ENCODE peak calls at places on chromosomes 11 and 22, in eight cellular contexts. G, K, R, W, N, O, Q and X are unnamed samples.

GRCh38 chr11:27215471-27216267 is 147.3 kb downstream of the CCDC34 start:
- DNase-seq in W (no peak), Q (peak; percentile 60), N (peak; percentile 48), R (no peak), G (peak; percentile 64), K (no peak), O (no peak), X (peak; percentile 56)

GRCh38 chr11:9616042-9616640 is 42.7 kb downstream of the WEE1 start:
- DNase-seq in R (no peak), G (no peak), N (no peak), K (no peak), Q (no peak), W (no peak), O (no peak), X (no peak)

GRCh38 chr11:119433369-119433749 is 10.4 kb upstream of the THY1 start:
- DNase-seq in O (no peak), Q (no peak), K (peak; percentile 69), W (no peak), N (no peak), R (no peak), G (peak; percentile 51), X (no peak)

GRCh38 chr11:19938051-19938856 is 222.0 kb downstream of the DBX1 start:
- DNase-seq in K (peak; percentile 59), Q (peak; percentile 78), N (peak; percentile 60), R (peak; percentile 77), O (peak; percentile 19), G (no peak), W (no peak), X (peak; percentile 57)

GRCh38 chr11:31844351-31844750 is 33.2 kb upstream of the PAX6 start:
- DNase-seq in N (no peak), K (no peak), G (no peak), O (no peak), Q (no peak), W (no peak), R (no peak), X (no peak)

GRCh38 chr11:13233173-13233572 is 44.4 kb upstream of the BMAL1 start:
- DNase-seq in N (no peak), G (no peak), Q (no peak), O (no peak), R (no peak), W (no peak), K (no peak), X (no peak)

GRCh38 chr22:36775589-36775965 is 342 bp downstream of the IFT27 start:
- DNase-seq in G (no peak), R (peak; percentile 40), K (no peak), Q (peak; percentile 51), N (peak; percentile 56), W (peak; percentile 37), O (peak; percentile 36), X (peak; percentile 55)

GRCh38 chr11:130655308-130655707 is 206.9 kb downstream of the ADAMTS15 start:
- DNase-seq in N (no peak), W (no peak), G (no peak), K (no peak), O (no peak), Q (no peak), R (no peak), X (no peak)

GRCh38 chr11:114318361-114318760 is 22.2 kb downstream of the NNMT start:
- DNase-seq in R (no peak), W (no peak), K (no peak), Q (peak; percentile 37), N (no peak), G (no peak), O (no peak), X (no peak)

GRCh38 chr11:105149477-105149876 is 9.9 kb upstream of the CARD18 start:
- DNase-seq in O (no peak), Q (no peak), W (no peak), K (no peak), G (no peak), R (no peak), N (no peak), X (no peak)

GRCh38 chr11:128920651-128921050 is 22.0 kb downstream of the TP53AIP1 start:
- DNase-seq in K (no peak), R (no peak), W (no peak), O (no peak), N (no peak), G (no peak), Q (no peak), X (no peak)

GRCh38 chr22:50018608-50019291 is 6.2 kb upstream of the IL17REL start:
- DNase-seq in O (no peak), Q (peak; percentile 57), G (no peak), K (no peak), R (no peak), N (no peak), W (no peak), X (no peak)

GRCh38 chr11:77130763-77131513 is 2.9 kb downstream of the MYO7A start:
- DNase-seq in N (peak; percentile 89), Q (peak; percentile 45), R (no peak), O (no peak), K (peak; percentile 42), W (no peak), G (peak; percentile 62), X (peak; percentile 87)

GRCh38 chr22:32684148-32684821 is 117.2 kb upstream of the TIMP3 start:
- DNase-seq in K (no peak), O (no peak), N (no peak), Q (no peak), G (no peak), R (no peak), W (no peak), X (no peak)

GRCh38 chr11:6647282-6647679 is 8.3 kb downstream of the DCHS1 start:
- DNase-seq in O (no peak), Q (peak; percentile 54), N (peak; percentile 81), K (peak; percentile 43), W (no peak), R (no peak), G (no peak), X (peak; percentile 73)

GRCh38 chr11:6319879-6320410 is 356 bp downstream of the CAVIN3 start:
- DNase-seq in G (no peak), R (no peak), K (peak; percentile 95), N (peak; percentile 94), W (no peak), Q (peak; percentile 85), O (no peak), X (peak; percentile 95)

GRCh38 chr11:111417766-111418435 is 38.8 kb upstream of the POU2AF1 start:
- DNase-seq in R (no peak), W (no peak), G (no peak), Q (peak; percentile 3), K (no peak), N (peak; percentile 62), O (peak; percentile 51), X (peak; percentile 66)

GRCh38 chr11:82775736-82776346 is 42.2 kb upstream of the FAM181B start:
- DNase-seq in K (peak; percentile 21), W (peak; percentile 6), R (peak; percentile 81), N (no peak), O (peak; percentile 1), Q (peak; percentile 66), G (peak; percentile 60), X (no peak)

GRCh38 chr22:26429458-26430238 is 588 bp downstream of the ASPHD2 start:
- DNase-seq in W (peak; percentile 4), R (no peak), O (no peak), G (no peak), K (no peak), N (no peak), Q (no peak), X (no peak)

GRCh38 chr22:41534219-41534618 is 10.1 kb downstream of the POLR3H start:
- DNase-seq in R (no peak), Q (no peak), G (no peak), K (no peak), W (no peak), O (no peak), N (no peak), X (no peak)

GRCh38 chr22:39446239-39446721 is 10.5 kb upstream of the MGAT3 start:
- DNase-seq in N (no peak), G (no peak), W (no peak), R (no peak), K (no peak), Q (no peak), O (peak; percentile 41), X (no peak)

GRCh38 chr11:127308291-127308690 is 307.7 kb upstream of the KIRREL3 start:
- DNase-seq in R (no peak), K (no peak), Q (no peak), N (no peak), W (no peak), G (no peak), O (no peak), X (no peak)

GRCh38 chr11:76234704-76235232 is 28.5 kb upstream of the WNT11 start:
- DNase-seq in O (no peak), K (no peak), N (peak; percentile 68), R (no peak), W (no peak), Q (no peak), G (no peak), X (peak; percentile 74)

GRCh38 chr22:47190276-47190956 is 428.0 kb downstream of the TBC1D22A start:
- DNase-seq in K (no peak), Q (no peak), O (no peak), G (no peak), R (no peak), W (no peak), N (no peak), X (peak; percentile 32)

GRCh38 chr11:118212131-118212725 is 12.6 kb downstream of the JAML start:
- DNase-seq in O (no peak), Q (no peak), G (no peak), R (no peak), N (peak; percentile 49), W (no peak), K (no peak), X (no peak)

GRCh38 chr22:34971456-34971855 is 94.5 kb upstream of the ISX start:
- DNase-seq in Q (no peak), G (no peak), R (no peak), K (no peak), W (no peak), O (no peak), N (no peak), X (no peak)

GRCh38 chr11:2098691-2099522 is 40.3 kb downstream of the IGF2 start:
- DNase-seq in G (no peak), W (no peak), N (peak; percentile 15), R (no peak), K (no peak), O (no peak), Q (no peak), X (peak; percentile 43)

GRCh38 chr11:87072787-87073186 is 35.1 kb downstream of the TMEM135 start:
- DNase-seq in G (no peak), R (no peak), N (no peak), O (no peak), Q (no peak), W (no peak), K (no peak), X (no peak)

GRCh38 chr11:73597340-73597955 is 464 bp downstream of the FAM168A start:
- DNase-seq in G (no peak), N (no peak), K (no peak), O (no peak), R (no peak), Q (peak; percentile 2), W (no peak), X (no peak)

GRCh38 chr22:38327805-38328204 is 10.6 kb upstream of the CSNK1E start:
- DNase-seq in N (no peak), G (no peak), R (no peak), W (no peak), O (no peak), K (peak; percentile 45), Q (no peak), X (no peak)

GRCh38 chr11:396948-397548 is 3.0 kb downstream of the PKP3 start:
- DNase-seq in K (peak; percentile 53), W (no peak), R (peak; percentile 85), Q (peak; percentile 81), G (no peak), N (peak; percentile 82), O (no peak), X (peak; percentile 80)

GRCh38 chr22:44777364-44777756 is 25.0 kb downstream of the ARHGAP8 start:
- DNase-seq in W (no peak), O (no peak), N (no peak), R (no peak), Q (no peak), G (no peak), K (no peak), X (no peak)

GRCh38 chr11:93773045-93773477 is 11.0 kb upstream of the MED17 start:
- DNase-seq in G (no peak), N (no peak), R (no peak), O (no peak), W (no peak), K (no peak), Q (no peak), X (no peak)

GRCh38 chr11:66328307-66329144 is 7.7 kb downstream of the RIN1 start:
- DNase-seq in G (peak; percentile 31), Q (peak; percentile 79), R (peak; percentile 91), W (peak; percentile 77), K (peak; percentile 78), N (peak; percentile 86), O (peak; percentile 81), X (peak; percentile 85)